ENCODE peak calls at places on chromosomes 4 and X, in seven cellular contexts. R, M, X, H, C, D and P are unnamed samples.

GRCh38 chrX:63275127-63275526 is 76.0 kb downstream of the SPIN4 start:
- DNase-seq in R (peak; percentile 57), M (no peak), X (no peak), H (no peak), C (no peak), D (no peak), P (peak; percentile 7)

GRCh38 chrX:16445166-16445752 is 204.7 kb upstream of the S100G start:
- DNase-seq in R (peak; percentile 35), M (peak; percentile 59), X (no peak), H (peak; percentile 3), C (no peak), D (no peak), P (no peak)

GRCh38 chr4:128353791-128354190 is 66.2 kb upstream of the PGRMC2 start:
- DNase-seq in R (no peak), M (peak; percentile 22), X (no peak), H (no peak), C (no peak), D (no peak), P (no peak)

GRCh38 chrX:155998761-155999510 is 1.4 kb downstream of the IL9R start:
- DNase-seq in R (no peak), M (no peak), X (no peak), H (no peak), C (no peak), D (no peak), P (no peak)

GRCh38 chr4:151522790-151523332 is 113.9 kb downstream of the FHIP1A start:
- DNase-seq in R (no peak), M (no peak), X (no peak), H (no peak), C (no peak), D (no peak), P (no peak)

GRCh38 chr4:76108467-76109181 is 34.1 kb downstream of the ART3 start:
- DNase-seq in R (no peak), M (peak; percentile 11), X (no peak), H (no peak), C (no peak), D (no peak), P (no peak)

GRCh38 chrX:46531442-46531841 is 13.8 kb downstream of the ZNF674 start:
- DNase-seq in R (no peak), M (no peak), X (no peak), H (no peak), C (no peak), D (no peak), P (no peak)

GRCh38 chr4:158821228-158822009 is 52.6 kb downstream of the FNIP2 start:
- DNase-seq in R (peak; percentile 45), M (peak; percentile 36), X (no peak), H (no peak), C (no peak), D (no peak), P (no peak)

GRCh38 chr4:51853027-51853682 is 10.2 kb downstream of the DCUN1D4 start:
- DNase-seq in R (no peak), M (peak; percentile 29), X (no peak), H (no peak), C (no peak), D (no peak), P (no peak)

GRCh38 chrX:153226344-153227190 is 47.5 kb downstream of the MAGEA1 start:
- DNase-seq in R (peak; percentile 10), M (peak; percentile 3), X (no peak), H (no peak), C (no peak), D (peak; percentile 91), P (no peak)

GRCh38 chr4:174815282-174815681 is 13.8 kb downstream of the GLRA3 start:
- DNase-seq in R (no peak), M (no peak), X (no peak), H (no peak), C (no peak), D (no peak), P (no peak)

GRCh38 chr4:99847362-99847976 is 30.8 kb downstream of the DAPP1 start:
- DNase-seq in R (no peak), M (no peak), X (no peak), H (no peak), C (no peak), D (no peak), P (peak; percentile 87)

GRCh38 chr4:20251796-20252655 is at the start of gene SLIT2:
- DNase-seq in R (peak; percentile 94), M (peak; percentile 84), X (no peak), H (no peak), C (no peak), D (peak; percentile 88), P (no peak)

GRCh38 chrX:76427560-76428242 is at the start of gene MAGEE1:
- DNase-seq in R (peak; percentile 89), M (peak; percentile 83), X (peak; percentile 70), H (peak; percentile 80), C (peak; percentile 44), D (peak; percentile 88), P (peak; percentile 19)

GRCh38 chr4:51859476-51860032 is 16.6 kb downstream of the DCUN1D4 start:
- DNase-seq in R (no peak), M (no peak), X (no peak), H (no peak), C (no peak), D (no peak), P (no peak)

GRCh38 chr4:73341454-73341853 is 62.6 kb upstream of the ALB start:
- DNase-seq in R (peak; percentile 58), M (peak; percentile 59), X (no peak), H (no peak), C (peak; percentile 33), D (no peak), P (peak; percentile 16)

GRCh38 chr4:128558896-128559669 is 250.4 kb upstream of the JADE1 start:
- DNase-seq in R (peak; percentile 52), M (peak; percentile 86), X (no peak), H (no peak), C (peak; percentile 21), D (no peak), P (no peak)

GRCh38 chr4:151313306-151314028 is 11.9 kb downstream of the SH3D19 start:
- DNase-seq in R (no peak), M (no peak), X (no peak), H (no peak), C (no peak), D (no peak), P (no peak)

GRCh38 chr4:137524642-137525384 is 7.5 kb downstream of the PCDH18 start:
- DNase-seq in R (peak; percentile 26), M (no peak), X (no peak), H (no peak), C (no peak), D (no peak), P (no peak)

GRCh38 chrX:10254746-10255145 is 98.0 kb downstream of the CLCN4 start:
- DNase-seq in R (no peak), M (peak; percentile 27), X (no peak), H (no peak), C (no peak), D (no peak), P (no peak)

GRCh38 chrX:75038925-75039324 is 113.7 kb upstream of the NEXMIF start:
- DNase-seq in R (no peak), M (peak; percentile 10), X (no peak), H (no peak), C (no peak), D (no peak), P (peak; percentile 11)

GRCh38 chr4:139219450-139220055 is 42.5 kb upstream of the ELF2 start:
- DNase-seq in R (no peak), M (no peak), X (no peak), H (no peak), C (no peak), D (no peak), P (no peak)

GRCh38 chr4:14916554-14917304 is 85.6 kb upstream of the CPEB2 start:
- DNase-seq in R (peak; percentile 56), M (peak; percentile 82), X (no peak), H (no peak), C (no peak), D (no peak), P (peak; percentile 12)

GRCh38 chr4:84615355-84615754 is 32.4 kb downstream of the CDS1 start:
- DNase-seq in R (no peak), M (no peak), X (no peak), H (no peak), C (no peak), D (no peak), P (no peak)

GRCh38 chr4:73606465-73606974 is 13.7 kb downstream of the RASSF6 start:
- DNase-seq in R (no peak), M (no peak), X (no peak), H (no peak), C (no peak), D (no peak), P (peak; percentile 74)

GRCh38 chrX:40074080-40074958 is 23.4 kb downstream of the BCOR start:
- DNase-seq in R (no peak), M (no peak), X (no peak), H (no peak), C (no peak), D (no peak), P (no peak)

GRCh38 chrX:103674531-103675454 is 11.7 kb downstream of the MORF4L2 start:
- DNase-seq in R (no peak), M (no peak), X (no peak), H (no peak), C (no peak), D (no peak), P (no peak)

GRCh38 chrX:276588-277171 is 4.5 kb upstream of the PLCXD1 start:
- DNase-seq in R (peak; percentile 75), M (peak; percentile 41), X (no peak), H (no peak), C (no peak), D (peak; percentile 82), P (no peak)

GRCh38 chr4:87356832-87357526 is 34.0 kb downstream of the HSD17B11 start:
- DNase-seq in R (no peak), M (no peak), X (no peak), H (no peak), C (no peak), D (no peak), P (no peak)

GRCh38 chr4:170691168-170691567 is 601.4 kb upstream of the AADAT start:
- DNase-seq in R (no peak), M (peak; percentile 7), X (no peak), H (no peak), C (no peak), D (no peak), P (no peak)

GRCh38 chrX:53281321-53281822 is at the start of gene IQSEC2:
- DNase-seq in R (peak; percentile 80), M (peak; percentile 91), X (no peak), H (no peak), C (no peak), D (peak; percentile 91), P (no peak)

GRCh38 chrX:133838761-133839676 is 146.4 kb downstream of the GPC3 start:
- DNase-seq in R (peak; percentile 54), M (peak; percentile 54), X (no peak), H (no peak), C (no peak), D (no peak), P (no peak)

GRCh38 chr4:181909368-181909767 is 333.8 kb upstream of the TENM3 start:
- DNase-seq in R (peak; percentile 52), M (peak; percentile 57), X (no peak), H (no peak), C (no peak), D (no peak), P (no peak)

GRCh38 chrX:117458243-117458968 is 658.2 kb downstream of the KLHL13 start:
- DNase-seq in R (no peak), M (no peak), X (no peak), H (no peak), C (no peak), D (no peak), P (no peak)